ENCODE peak calls at places on chromosomes 5 and 9, in seven cellular contexts. One of them, this sample, is unnamed.

GRCh38 chr5:78359831-78360673 is at the start of gene SCAMP1:
- DNase-seq in KBM-7: peak
- DNase-seq in ovary: peak
- DNase-seq in endothelial cell: peak
- DNase-seq in left colon: peak
- DNase-seq in heart left ventricle: peak
- DNase-seq in central memory CD4-positive, alpha-beta T cell: peak
- DNase-seq in this sample: peak

GRCh38 chr9:71144495-71144894 is 23.1 kb upstream of the TRPM3 start:
- DNase-seq in central memory CD4-positive, alpha-beta T cell: no peak
- DNase-seq in KBM-7: no peak
- DNase-seq in heart left ventricle: no peak
- DNase-seq in ovary: no peak
- DNase-seq in endothelial cell: no peak
- DNase-seq in left colon: no peak
- DNase-seq in this sample: no peak

GRCh38 chr5:162047279-162047678 is 20.3 kb upstream of the GABRG2 start:
- DNase-seq in heart left ventricle: no peak
- DNase-seq in ovary: no peak
- DNase-seq in central memory CD4-positive, alpha-beta T cell: no peak
- DNase-seq in left colon: no peak
- DNase-seq in endothelial cell: no peak
- DNase-seq in KBM-7: no peak
- DNase-seq in this sample: no peak

GRCh38 chr5:152329896-152330295 is 75.2 kb downstream of the NMUR2 start:
- DNase-seq in endothelial cell: no peak
- DNase-seq in KBM-7: no peak
- DNase-seq in ovary: no peak
- DNase-seq in central memory CD4-positive, alpha-beta T cell: no peak
- DNase-seq in left colon: no peak
- DNase-seq in heart left ventricle: no peak
- DNase-seq in this sample: no peak

GRCh38 chr9:13020141-13020540 is 245.3 kb downstream of the LURAP1L start:
- DNase-seq in central memory CD4-positive, alpha-beta T cell: no peak
- DNase-seq in left colon: no peak
- DNase-seq in ovary: no peak
- DNase-seq in KBM-7: no peak
- DNase-seq in heart left ventricle: no peak
- DNase-seq in endothelial cell: no peak
- DNase-seq in this sample: no peak

GRCh38 chr5:91110709-91111108 is 272.4 kb downstream of the ARRDC3 start:
- DNase-seq in ovary: no peak
- DNase-seq in KBM-7: no peak
- DNase-seq in central memory CD4-positive, alpha-beta T cell: no peak
- DNase-seq in left colon: no peak
- DNase-seq in endothelial cell: no peak
- DNase-seq in heart left ventricle: no peak
- DNase-seq in this sample: no peak

GRCh38 chr9:92722386-92723298 is 42.0 kb downstream of the BICD2 start:
- DNase-seq in KBM-7: no peak
- DNase-seq in endothelial cell: no peak
- DNase-seq in ovary: no peak
- DNase-seq in left colon: no peak
- DNase-seq in heart left ventricle: no peak
- DNase-seq in central memory CD4-positive, alpha-beta T cell: no peak
- DNase-seq in this sample: no peak

GRCh38 chr5:174816858-174817257 is 92.5 kb downstream of the MSX2 start:
- DNase-seq in endothelial cell: no peak
- DNase-seq in central memory CD4-positive, alpha-beta T cell: no peak
- DNase-seq in heart left ventricle: no peak
- DNase-seq in KBM-7: peak
- DNase-seq in ovary: no peak
- DNase-seq in left colon: no peak
- DNase-seq in this sample: no peak

GRCh38 chr5:149605998-149606721 is 24.9 kb downstream of the ARHGEF37 start:
- DNase-seq in endothelial cell: no peak
- DNase-seq in KBM-7: no peak
- DNase-seq in heart left ventricle: no peak
- DNase-seq in central memory CD4-positive, alpha-beta T cell: no peak
- DNase-seq in ovary: no peak
- DNase-seq in left colon: peak
- DNase-seq in this sample: no peak

GRCh38 chr5:158382473-158382872 is 523.5 kb upstream of the CLINT1 start:
- DNase-seq in central memory CD4-positive, alpha-beta T cell: no peak
- DNase-seq in heart left ventricle: peak
- DNase-seq in KBM-7: peak
- DNase-seq in ovary: peak
- DNase-seq in endothelial cell: no peak
- DNase-seq in left colon: peak
- DNase-seq in this sample: no peak

GRCh38 chr5:36153299-36153677 is 1.4 kb downstream of the SKP2 start:
- DNase-seq in endothelial cell: no peak
- DNase-seq in central memory CD4-positive, alpha-beta T cell: no peak
- DNase-seq in heart left ventricle: no peak
- DNase-seq in left colon: no peak
- DNase-seq in KBM-7: no peak
- DNase-seq in ovary: no peak
- DNase-seq in this sample: no peak

GRCh38 chr5:127040779-127041520 is 10.6 kb upstream of the MARCHF3 start:
- DNase-seq in heart left ventricle: no peak
- DNase-seq in ovary: peak
- DNase-seq in endothelial cell: no peak
- DNase-seq in left colon: peak
- DNase-seq in central memory CD4-positive, alpha-beta T cell: no peak
- DNase-seq in KBM-7: no peak
- DNase-seq in this sample: no peak

GRCh38 chr9:16540996-16541668 is 329.3 kb downstream of the BNC2 start:
- DNase-seq in heart left ventricle: no peak
- DNase-seq in ovary: no peak
- DNase-seq in central memory CD4-positive, alpha-beta T cell: no peak
- DNase-seq in KBM-7: no peak
- DNase-seq in endothelial cell: no peak
- DNase-seq in left colon: no peak
- DNase-seq in this sample: no peak

GRCh38 chr5:38426493-38426892 is 130.0 kb downstream of the LIFR start:
- DNase-seq in KBM-7: no peak
- DNase-seq in left colon: no peak
- DNase-seq in central memory CD4-positive, alpha-beta T cell: no peak
- DNase-seq in endothelial cell: no peak
- DNase-seq in ovary: no peak
- DNase-seq in heart left ventricle: no peak
- DNase-seq in this sample: no peak

GRCh38 chr9:928363-929042 is 48.0 kb upstream of the DMRT3 start:
- DNase-seq in central memory CD4-positive, alpha-beta T cell: no peak
- DNase-seq in left colon: no peak
- DNase-seq in KBM-7: peak
- DNase-seq in endothelial cell: peak
- DNase-seq in heart left ventricle: no peak
- DNase-seq in ovary: no peak
- DNase-seq in this sample: no peak

GRCh38 chr5:147539053-147539452 is 29.2 kb upstream of the DPYSL3 start:
- DNase-seq in central memory CD4-positive, alpha-beta T cell: no peak
- DNase-seq in ovary: no peak
- DNase-seq in left colon: no peak
- DNase-seq in KBM-7: no peak
- DNase-seq in endothelial cell: no peak
- DNase-seq in heart left ventricle: no peak
- DNase-seq in this sample: no peak

GRCh38 chr5:1665231-1665630 is 134.4 kb downstream of the MRPL36 start:
- DNase-seq in KBM-7: no peak
- DNase-seq in left colon: no peak
- DNase-seq in ovary: no peak
- DNase-seq in central memory CD4-positive, alpha-beta T cell: no peak
- DNase-seq in heart left ventricle: no peak
- DNase-seq in endothelial cell: no peak
- DNase-seq in this sample: no peak

GRCh38 chr9:125844611-125845010 is 97.4 kb downstream of the PBX3 start:
- DNase-seq in left colon: no peak
- DNase-seq in central memory CD4-positive, alpha-beta T cell: no peak
- DNase-seq in KBM-7: no peak
- DNase-seq in endothelial cell: no peak
- DNase-seq in ovary: no peak
- DNase-seq in heart left ventricle: no peak
- DNase-seq in this sample: no peak

GRCh38 chr5:5363045-5363444 is 59.4 kb upstream of the ICE1 start:
- DNase-seq in endothelial cell: no peak
- DNase-seq in central memory CD4-positive, alpha-beta T cell: no peak
- DNase-seq in left colon: no peak
- DNase-seq in heart left ventricle: no peak
- DNase-seq in ovary: no peak
- DNase-seq in KBM-7: no peak
- DNase-seq in this sample: no peak

This sample was measured in effector CD8-positive, alpha-beta T cell.